ENCODE peak calls at places on chromosomes 6 and 20, in ten cellular contexts. T, I, N, G, A, F, H, V, Q and D are unnamed samples.

GRCh38 chr6:146546440-146546839 is 2.8 kb downstream of the RAB32 start:
- DNase-seq in T (no peak), I (no peak), N (no peak), G (no peak), A (no peak), F (no peak), H (no peak), V (no peak), Q (peak), D (no peak)

GRCh38 chr6:26328265-26328844 is 36.6 kb upstream of the BTN3A2 start:
- DNase-seq in T (no peak), I (no peak), N (no peak), G (no peak), A (no peak), F (no peak), H (no peak), V (no peak), Q (no peak), D (no peak)

GRCh38 chr20:9794831-9795230 is 44.0 kb downstream of the PAK5 start:
- DNase-seq in T (no peak), I (no peak), N (no peak), G (no peak), A (no peak), F (no peak), H (no peak), V (no peak), Q (no peak), D (no peak)

GRCh38 chr20:47392015-47392720 is 35.7 kb upstream of the ZMYND8 start:
- DNase-seq in T (no peak), I (no peak), N (no peak), G (no peak), A (no peak), F (no peak), H (no peak), V (no peak), Q (peak), D (peak)

GRCh38 chr6:46098678-46099077 is 31.1 kb upstream of the ENPP4 start:
- DNase-seq in T (peak), I (peak), N (no peak), G (peak), A (no peak), F (no peak), H (peak), V (no peak), Q (peak), D (peak)

GRCh38 chr6:87755697-87756671 is 54.0 kb upstream of the AKIRIN2 start:
- DNase-seq in T (no peak), I (peak), N (no peak), G (no peak), A (no peak), F (no peak), H (no peak), V (no peak), Q (no peak), D (no peak)

GRCh38 chr20:51187318-51187717 is 164.4 kb upstream of the KCNG1 start:
- DNase-seq in T (no peak), I (no peak), N (no peak), G (no peak), A (no peak), F (no peak), H (no peak), V (no peak), Q (no peak), D (no peak)

GRCh38 chr20:38245753-38246152 is 14.8 kb downstream of the KIAA1755 start:
- DNase-seq in T (no peak), I (peak), N (no peak), G (no peak), A (no peak), F (peak), H (no peak), V (no peak), Q (no peak), D (no peak)

GRCh38 chr20:62025832-62026563 is 39.7 kb downstream of the TAF4 start:
- DNase-seq in T (no peak), I (peak), N (no peak), G (peak), A (peak), F (no peak), H (no peak), V (peak), Q (peak), D (peak)

GRCh38 chr6:40398810-40399477 is 188.2 kb downstream of the LRFN2 start:
- DNase-seq in T (no peak), I (no peak), N (peak), G (no peak), A (no peak), F (no peak), H (no peak), V (no peak), Q (no peak), D (no peak)

GRCh38 chr6:20098267-20098876 is 113.9 kb downstream of the MBOAT1 start:
- DNase-seq in T (no peak), I (no peak), N (no peak), G (no peak), A (no peak), F (no peak), H (no peak), V (no peak), Q (no peak), D (no peak)

GRCh38 chr6:158711264-158711663 is 61.4 kb downstream of the SYTL3 start:
- DNase-seq in T (no peak), I (no peak), N (no peak), G (no peak), A (no peak), F (peak), H (no peak), V (no peak), Q (no peak), D (no peak)

GRCh38 chr6:44672838-44673237 is 285.3 kb downstream of the CDC5L start:
- DNase-seq in T (no peak), I (no peak), N (no peak), G (no peak), A (no peak), F (no peak), H (no peak), V (no peak), Q (no peak), D (no peak)

GRCh38 chr20:24685736-24686135 is 216.3 kb downstream of the SYNDIG1 start:
- DNase-seq in T (no peak), I (no peak), N (no peak), G (no peak), A (no peak), F (peak), H (peak), V (no peak), Q (no peak), D (no peak)

GRCh38 chr6:56226946-56227879 is 20.2 kb downstream of the COL21A1 start:
- DNase-seq in T (no peak), I (no peak), N (no peak), G (no peak), A (no peak), F (no peak), H (no peak), V (no peak), Q (no peak), D (no peak)

GRCh38 chr6:118551063-118551672 is 3.1 kb downstream of the PLN start:
- DNase-seq in T (no peak), I (no peak), N (no peak), G (no peak), A (no peak), F (no peak), H (no peak), V (no peak), Q (peak), D (no peak)

GRCh38 chr6:157911278-157911677 is 70.4 kb upstream of the SYNJ2 start:
- DNase-seq in T (no peak), I (no peak), N (no peak), G (no peak), A (no peak), F (no peak), H (no peak), V (no peak), Q (no peak), D (no peak)

GRCh38 chr20:57080796-57081195 is 185.6 kb downstream of the BMP7 start:
- DNase-seq in T (no peak), I (peak), N (no peak), G (no peak), A (no peak), F (no peak), H (no peak), V (no peak), Q (no peak), D (no peak)

GRCh38 chr6:44542401-44543116 is 155.1 kb downstream of the CDC5L start:
- DNase-seq in T (no peak), I (peak), N (peak), G (no peak), A (peak), F (no peak), H (peak), V (peak), Q (no peak), D (peak)

DNA sequence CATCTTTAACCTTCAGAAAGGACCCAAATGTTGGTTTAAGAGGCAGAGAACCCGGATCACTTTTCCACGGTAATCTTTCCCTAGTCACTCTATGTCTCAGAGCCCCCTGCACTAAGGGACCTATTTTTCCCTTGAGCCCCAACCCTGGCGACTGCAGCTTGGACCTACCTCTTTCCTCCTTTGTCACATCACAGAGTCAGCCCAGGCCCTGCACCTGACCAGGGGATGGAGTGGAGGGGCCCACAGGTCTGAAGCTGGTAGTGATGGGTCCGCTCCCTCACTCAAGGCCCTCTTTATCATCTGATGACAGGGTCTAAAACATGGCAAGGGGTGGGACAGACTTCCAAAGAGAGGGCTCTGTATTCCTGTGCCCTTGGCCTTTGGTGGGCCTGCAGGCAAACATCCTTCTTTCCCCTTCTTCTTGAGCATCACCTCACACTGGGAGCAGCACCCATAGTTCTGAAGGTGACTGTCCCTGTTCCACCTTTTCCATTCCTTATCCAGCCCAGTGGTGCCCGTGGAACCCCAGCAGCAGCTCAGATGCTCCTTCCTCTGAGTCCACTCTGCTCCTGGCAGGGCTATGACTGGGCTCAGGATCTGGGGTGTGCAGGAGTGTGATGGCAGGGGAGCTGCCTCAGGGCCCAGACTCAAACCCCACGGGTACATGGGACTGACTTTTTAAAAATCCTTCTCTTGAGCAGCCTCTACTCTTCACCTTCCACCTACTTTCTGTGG is 6.3 kb downstream of the RAET1L start:
- DNase-seq in T (no peak), I (no peak), N (no peak), G (no peak), A (no peak), F (no peak), H (no peak), V (no peak), Q (no peak), D (no peak)
- TF ChIP-seq POLR2A in T (no peak), I (no peak), N (no peak), G (no peak), A (no peak), F (no peak), H (no peak), V (no peak), Q (no peak), D (no peak)

DNA sequence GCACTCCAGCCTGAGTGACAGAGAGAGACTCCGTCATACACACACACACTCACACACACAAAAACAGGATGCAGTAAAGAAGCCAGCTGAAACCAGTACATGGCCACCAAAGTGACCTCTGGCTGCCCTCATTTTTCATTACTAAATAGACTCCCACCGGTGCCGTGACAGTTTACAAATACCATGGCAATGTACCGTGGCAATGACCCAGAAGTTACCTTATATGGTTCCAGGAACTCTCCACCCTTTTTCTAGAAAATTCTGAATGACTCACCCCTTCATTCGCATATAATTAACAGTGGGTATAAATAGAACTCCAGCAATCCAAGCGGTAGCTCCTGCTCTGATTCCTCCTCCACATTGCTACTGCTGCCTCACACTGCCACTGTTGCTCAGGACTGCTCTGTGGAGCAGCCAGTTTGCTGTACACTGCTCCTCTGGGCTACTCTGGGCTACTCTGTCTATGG is 57.7 kb downstream of the SNX5 start:
- DNase-seq in T (no peak), I (no peak), N (no peak), G (no peak), A (peak), F (peak), H (no peak), V (no peak), Q (peak), D (peak)
- TF ChIP-seq POLR2A in T (no peak), I (no peak), N (no peak), G (peak), A (no peak), F (no peak), H (no peak), V (no peak), Q (no peak), D (no peak)

DNA sequence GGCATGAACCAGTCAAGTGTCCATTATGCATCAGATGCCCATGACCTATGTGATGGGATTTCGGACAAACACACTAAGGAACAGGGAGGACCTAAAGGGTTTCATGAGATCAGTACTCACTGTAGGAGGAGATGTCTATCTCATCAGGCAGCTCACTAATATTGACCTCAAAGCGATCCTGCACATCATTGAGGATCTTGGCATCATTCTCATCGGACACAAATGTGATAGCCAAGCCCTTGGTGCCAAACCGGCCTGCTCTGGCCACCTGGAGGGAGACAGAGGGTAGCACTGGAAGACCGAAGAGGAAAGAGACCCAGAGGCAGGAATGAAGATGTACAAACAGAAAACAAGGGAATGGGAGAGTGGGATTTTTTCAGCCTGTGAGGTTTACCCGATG is 1.9 kb downstream of the MCCD1 start:
- DNase-seq in T (no peak), I (no peak), N (no peak), G (no peak), A (no peak), F (no peak), H (no peak), V (no peak), Q (no peak), D (no peak)
- TF ChIP-seq POLR2A in T (no peak), I (no peak), N (peak), G (no peak), A (no peak), F (no peak), H (no peak), V (no peak), Q (no peak), D (no peak)

DNA sequence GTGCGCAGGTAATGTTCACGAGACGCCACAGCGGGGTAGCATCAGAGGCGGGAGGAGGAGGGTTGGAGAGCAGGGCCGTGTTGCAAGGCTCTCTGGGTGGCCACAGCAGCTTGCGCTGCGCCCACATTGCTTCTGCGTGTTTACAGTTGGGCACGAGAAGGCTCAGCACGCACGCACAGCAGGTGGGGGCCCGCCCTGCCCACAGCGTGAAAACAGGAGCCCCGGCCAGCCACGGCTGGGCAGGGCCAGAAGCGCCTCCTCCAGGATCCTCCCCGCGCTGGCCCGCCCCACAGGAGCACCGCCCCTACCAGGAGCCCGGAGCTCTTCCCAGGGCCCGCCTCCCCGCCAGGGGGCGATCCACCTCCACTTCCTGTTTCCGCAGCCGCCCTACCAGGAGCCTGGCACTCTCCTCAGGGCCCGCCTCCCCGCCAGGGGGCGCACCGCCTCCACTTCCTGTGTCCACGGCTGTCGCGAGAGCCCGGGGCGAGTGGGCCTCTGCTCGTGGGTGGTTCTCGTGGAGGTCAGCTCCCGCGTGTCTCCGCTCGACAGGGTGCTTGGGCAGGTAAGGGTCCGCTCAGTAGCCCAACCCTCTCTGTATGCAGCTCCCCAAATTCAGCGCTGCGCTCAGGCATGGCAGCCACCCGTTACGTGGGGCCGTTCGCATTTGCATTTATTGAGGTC is at the start of gene FAM50B:
- DNase-seq in T (peak), I (peak), N (peak), G (peak), A (peak), F (peak), H (peak), V (peak), Q (peak), D (peak)
- TF ChIP-seq POLR2A in T (no peak), I (no peak), N (peak), G (peak), A (no peak), F (no peak), H (no peak), V (peak), Q (peak), D (peak)